ENCODE peak calls at places on chromosomes 13 and 19, in four cellular contexts. L is tibial artery, N is breast epithelium, B is GM23248. P is an unnamed sample. For H3K9me3 and H3K36me3, the result is how much of the 10 kb centered on the place peaks cover.

GRCh38 chr19:4732680-4733114 is 9.1 kb upstream of the DPP9 start:
- DNase-seq in L (no peak), N (no peak), B (peak), P (no peak)

GRCh38 chr19:15369594-15369891 is 10.0 kb downstream of the AKAP8 start:
- DNase-seq in L (no peak), N (no peak), B (no peak), P (no peak)

GRCh38 chr19:31356587-31357314 is 7.5 kb upstream of the TSHZ3 start:
- DNase-seq in L (no peak), N (no peak), B (no peak), P (no peak)

GRCh38 chr13:110820311-110820710 is 94.6 kb downstream of the ANKRD10 start:
- DNase-seq in L (no peak), N (no peak), B (no peak), P (no peak)

GRCh38 chr19:29285878-29286277 is 72.9 kb upstream of the UQCRFS1 start:
- DNase-seq in L (no peak), N (no peak), B (peak), P (peak)

GRCh38 chr13:73989244-73989843 is 144.9 kb downstream of the KLF12 start:
- DNase-seq in L (no peak), N (no peak), B (no peak), P (no peak)

GRCh38 chr19:14450168-14450874 is 17.2 kb downstream of the PKN1 start:
- DNase-seq in L (no peak), N (no peak), B (peak), P (no peak)

GRCh38 chr19:18831524-18832330 is at the start of gene UPF1:
- DNase-seq in L (peak), N (peak), B (peak), P (peak)

GRCh38 chr13:28532226-28533048 is 37.5 kb upstream of the FLT1 start:
- DNase-seq in L (peak), N (no peak), B (peak), P (no peak)

GRCh38 chr13:60661514-60661913 is 264.5 kb downstream of the TDRD3 start:
- DNase-seq in L (no peak), N (no peak), B (no peak), P (no peak)

GRCh38 chr13:45231722-45232121 is 30.9 kb upstream of the KCTD4 start:
- DNase-seq in L (no peak), N (no peak), B (peak), P (no peak)

GRCh38 chr19:56839665-56840451 is 668 bp downstream of the PEG3 start:
- DNase-seq in L (peak), N (peak), B (no peak), P (peak)

GRCh38 chr13:42832341-42833153 is 51.2 kb downstream of the FAM216B start:
- DNase-seq in L (no peak), N (no peak), B (peak), P (no peak)

GRCh38 chr13:98451676-98452105 is 125.2 kb downstream of the STK24 start:
- DNase-seq in L (peak), N (no peak), B (peak), P (no peak)

GRCh38 chr19:58037927-58038687 is 4.3 kb downstream of the ZSCAN1 start:
- DNase-seq in L (no peak), N (no peak), B (peak), P (no peak)
- H3K9me3 ChIP-seq in L (under half), N (half or more), B (under half), P (under half)

GRCh38 chr13:47990427-47990826 is 10.6 kb downstream of the SUCLA2 start:
- DNase-seq in L (no peak), N (no peak), B (no peak), P (no peak)

GRCh38 chr13:47997384-47997783 is 3.7 kb downstream of the SUCLA2 start:
- DNase-seq in L (no peak), N (no peak), B (no peak), P (no peak)

GRCh38 chr13:47990920-47991466 is 10.1 kb downstream of the SUCLA2 start:
- DNase-seq in L (no peak), N (no peak), B (no peak), P (no peak)

DNA sequence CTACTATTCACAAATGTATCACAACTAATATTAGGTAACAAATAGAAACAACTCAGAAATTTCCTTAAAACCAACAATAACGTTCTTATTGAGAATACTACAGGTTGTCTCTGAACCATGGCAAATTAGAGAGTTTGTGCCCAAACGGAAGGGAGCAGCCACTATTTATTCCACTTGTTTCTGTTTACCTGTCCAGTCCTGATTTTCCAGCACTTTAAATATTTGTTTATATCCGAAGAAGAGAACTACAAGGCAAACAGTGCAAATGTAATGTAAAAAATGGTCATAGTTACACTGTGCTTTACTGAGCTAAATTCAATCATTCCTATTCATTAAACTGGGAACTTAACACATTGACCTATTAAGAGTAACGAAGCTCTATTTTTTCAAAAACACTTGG is 9.2 kb downstream of the SUCLA2 start:
- DNase-seq in L (no peak), N (no peak), B (no peak), P (no peak)
- H3K36me3 ChIP-seq in L (under half), N (under half), B (under half), P (under half)

GRCh38 chr19:21317821-21318220 is 11.4 kb downstream of the ZNF708 start:
- DNase-seq in L (no peak), N (no peak), B (no peak), P (no peak)
- H3K9me3 ChIP-seq in L (under half), N (under half), B (under half), P (under half)

GRCh38 chr19:45038931-45039893 is at the start of gene CLASRP:
- DNase-seq in L (peak), N (peak), B (peak), P (peak)
- H3K36me3 ChIP-seq in L (under half), N (under half), B (under half), P (half or more)

DNA sequence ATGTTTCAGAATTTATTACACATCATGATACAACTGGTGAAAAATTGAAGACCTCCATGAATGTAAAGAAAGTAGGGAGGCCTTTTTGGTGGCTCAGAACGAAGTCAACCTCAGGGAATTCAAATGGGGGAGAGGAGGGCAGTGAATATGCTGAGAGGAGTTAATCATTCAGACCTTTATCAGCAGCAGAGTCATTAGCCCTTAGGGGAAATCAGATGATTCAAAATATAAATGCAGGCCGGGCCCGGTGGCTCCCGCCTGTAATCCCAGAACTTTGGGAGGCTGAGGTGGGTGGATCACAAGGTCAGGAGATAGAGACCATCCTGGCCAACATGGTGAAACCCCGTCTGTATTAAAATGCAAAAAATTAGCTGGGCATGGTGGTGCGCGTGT is 80.4 kb upstream of the ZNF420 start:
- DNase-seq in L (no peak), N (no peak), B (no peak), P (no peak)
- H3K9me3 ChIP-seq in L (under half), N (under half), B (under half), P (under half)

P was measured in suprapubic skin.